ENCODE peak calls at places on chromosomes 16 and 17, in five cellular contexts. One of them, this sample, is unnamed.

GRCh38 chr16:66130296-66130910 is 236.1 kb upstream of the CDH5 start:
- DNase-seq in HCT116: no peak
- DNase-seq in neural progenitor cell: no peak
- DNase-seq in PC-3: peak
- DNase-seq in hepatocyte: no peak
- DNase-seq in this sample: no peak

GRCh38 chr17:45139533-45139920 is 4.0 kb downstream of the ACBD4 start:
- DNase-seq in HCT116: no peak
- DNase-seq in neural progenitor cell: no peak
- DNase-seq in PC-3: no peak
- DNase-seq in hepatocyte: no peak
- DNase-seq in this sample: no peak

GRCh38 chr17:61451538-61452300 is 503 bp upstream of the TBX4 start:
- DNase-seq in HCT116: no peak
- DNase-seq in neural progenitor cell: peak
- DNase-seq in PC-3: no peak
- DNase-seq in hepatocyte: no peak
- DNase-seq in this sample: no peak

GRCh38 chr16:67068212-67068753 is 39.3 kb downstream of the CBFB start:
- DNase-seq in HCT116: no peak
- DNase-seq in neural progenitor cell: no peak
- DNase-seq in PC-3: peak
- DNase-seq in hepatocyte: no peak
- DNase-seq in this sample: no peak

GRCh38 chr17:4953461-4953961 is 2.6 kb downstream of the ENO3 start:
- DNase-seq in HCT116: no peak
- DNase-seq in neural progenitor cell: no peak
- DNase-seq in PC-3: no peak
- DNase-seq in hepatocyte: no peak
- DNase-seq in this sample: no peak

GRCh38 chr17:82324566-82325285 is 7.3 kb upstream of the CD7 start:
- DNase-seq in HCT116: no peak
- DNase-seq in neural progenitor cell: no peak
- DNase-seq in PC-3: no peak
- DNase-seq in hepatocyte: no peak
- DNase-seq in this sample: no peak

GRCh38 chr17:77832180-77832560 is 126.3 kb upstream of the TNRC6C start:
- DNase-seq in HCT116: no peak
- DNase-seq in neural progenitor cell: no peak
- DNase-seq in PC-3: no peak
- DNase-seq in hepatocyte: no peak
- DNase-seq in this sample: no peak

GRCh38 chr17:60557805-60558204 is 31.8 kb upstream of the APPBP2 start:
- DNase-seq in HCT116: no peak
- DNase-seq in neural progenitor cell: no peak
- DNase-seq in PC-3: no peak
- DNase-seq in hepatocyte: no peak
- DNase-seq in this sample: peak

GRCh38 chr17:64259436-64259835 is 3.6 kb downstream of the TEX2 start:
- DNase-seq in HCT116: no peak
- DNase-seq in neural progenitor cell: no peak
- DNase-seq in PC-3: no peak
- DNase-seq in hepatocyte: no peak
- DNase-seq in this sample: no peak

GRCh38 chr17:41254861-41255260 is 323 bp upstream of the KRTAP9-9 start:
- DNase-seq in HCT116: no peak
- DNase-seq in neural progenitor cell: no peak
- DNase-seq in PC-3: no peak
- DNase-seq in hepatocyte: peak
- DNase-seq in this sample: no peak

GRCh38 chr17:77145635-77146632 is 5.2 kb downstream of the SEC14L1 start:
- DNase-seq in HCT116: no peak
- DNase-seq in neural progenitor cell: no peak
- DNase-seq in PC-3: peak
- DNase-seq in hepatocyte: peak
- DNase-seq in this sample: peak

GRCh38 chr17:42518755-42519545 is 17.1 kb upstream of the NAGLU start:
- DNase-seq in HCT116: no peak
- DNase-seq in neural progenitor cell: no peak
- DNase-seq in PC-3: no peak
- DNase-seq in hepatocyte: peak
- DNase-seq in this sample: no peak

GRCh38 chr17:66351053-66351452 is 48.6 kb downstream of the PRKCA start:
- DNase-seq in HCT116: no peak
- DNase-seq in neural progenitor cell: no peak
- DNase-seq in PC-3: peak
- DNase-seq in hepatocyte: no peak
- DNase-seq in this sample: no peak

GRCh38 chr17:40561871-40562611 is 3.2 kb downstream of the CCR7 start:
- DNase-seq in HCT116: no peak
- DNase-seq in neural progenitor cell: no peak
- DNase-seq in PC-3: no peak
- DNase-seq in hepatocyte: peak
- DNase-seq in this sample: peak

GRCh38 chr17:40563371-40564052 is 1.8 kb downstream of the CCR7 start:
- DNase-seq in HCT116: no peak
- DNase-seq in neural progenitor cell: no peak
- DNase-seq in PC-3: no peak
- DNase-seq in hepatocyte: no peak
- DNase-seq in this sample: no peak

GRCh38 chr17:66466933-66467367 is 164.5 kb downstream of the PRKCA start:
- DNase-seq in HCT116: peak
- DNase-seq in neural progenitor cell: no peak
- DNase-seq in PC-3: peak
- DNase-seq in hepatocyte: peak
- DNase-seq in this sample: no peak

GRCh38 chr16:51982715-51983680 is 563.9 kb downstream of the TOX3 start:
- DNase-seq in HCT116: peak
- DNase-seq in neural progenitor cell: peak
- DNase-seq in PC-3: peak
- DNase-seq in hepatocyte: peak
- DNase-seq in this sample: peak

GRCh38 chr16:85204242-85205010 is 92.2 kb upstream of the CIBAR2 start:
- DNase-seq in HCT116: no peak
- DNase-seq in neural progenitor cell: no peak
- DNase-seq in PC-3: no peak
- DNase-seq in hepatocyte: no peak
- DNase-seq in this sample: no peak

GRCh38 chr17:10837987-10838386 is at the start of gene PIRT:
- DNase-seq in HCT116: no peak
- DNase-seq in neural progenitor cell: no peak
- DNase-seq in PC-3: no peak
- DNase-seq in hepatocyte: no peak
- DNase-seq in this sample: no peak

GRCh38 chr17:81509048-81509686 is 3.4 kb downstream of the ACTG1 start:
- DNase-seq in HCT116: no peak
- DNase-seq in neural progenitor cell: no peak
- DNase-seq in PC-3: peak
- DNase-seq in hepatocyte: no peak
- DNase-seq in this sample: peak

GRCh38 chr17:32265192-32265895 is at the start of gene RHBDL3:
- DNase-seq in HCT116: no peak
- DNase-seq in neural progenitor cell: peak
- DNase-seq in PC-3: no peak
- DNase-seq in hepatocyte: no peak
- DNase-seq in this sample: no peak

GRCh38 chr17:38815576-38816193 is 9.4 kb downstream of the CWC25 start:
- DNase-seq in HCT116: no peak
- DNase-seq in neural progenitor cell: no peak
- DNase-seq in PC-3: peak
- DNase-seq in hepatocyte: no peak
- DNase-seq in this sample: no peak

GRCh38 chr17:76568771-76569170 is 16.9 kb downstream of the ST6GALNAC2 start:
- DNase-seq in HCT116: no peak
- DNase-seq in neural progenitor cell: no peak
- DNase-seq in PC-3: no peak
- DNase-seq in hepatocyte: no peak
- DNase-seq in this sample: no peak

GRCh38 chr17:38571833-38572274 is 33.9 kb downstream of the SRCIN1 start:
- DNase-seq in HCT116: no peak
- DNase-seq in neural progenitor cell: peak
- DNase-seq in PC-3: no peak
- DNase-seq in hepatocyte: no peak
- DNase-seq in this sample: no peak

GRCh38 chr17:76562734-76563148 is 22.9 kb downstream of the PRCD start:
- DNase-seq in HCT116: no peak
- DNase-seq in neural progenitor cell: no peak
- DNase-seq in PC-3: peak
- DNase-seq in hepatocyte: no peak
- DNase-seq in this sample: no peak

GRCh38 chr16:29779474-29779873 is 1.4 kb downstream of the ZG16 start:
- DNase-seq in HCT116: no peak
- DNase-seq in neural progenitor cell: no peak
- DNase-seq in PC-3: peak
- DNase-seq in hepatocyte: no peak
- DNase-seq in this sample: no peak

GRCh38 chr17:78293896-78294295 is 62.5 kb downstream of the TMEM235 start:
- DNase-seq in HCT116: no peak
- DNase-seq in neural progenitor cell: no peak
- DNase-seq in PC-3: no peak
- DNase-seq in hepatocyte: no peak
- DNase-seq in this sample: no peak

GRCh38 chr16:46926470-46927225 is 42.5 kb downstream of the GPT2 start:
- DNase-seq in HCT116: no peak
- DNase-seq in neural progenitor cell: no peak
- DNase-seq in PC-3: no peak
- DNase-seq in hepatocyte: no peak
- DNase-seq in this sample: no peak

GRCh38 chr16:667113-667779 is 686 bp upstream of the RHOT2 start:
- DNase-seq in HCT116: no peak
- DNase-seq in neural progenitor cell: no peak
- DNase-seq in PC-3: no peak
- DNase-seq in hepatocyte: no peak
- DNase-seq in this sample: no peak

GRCh38 chr17:66637491-66637890 is 197.4 kb upstream of the CACNG5 start:
- DNase-seq in HCT116: no peak
- DNase-seq in neural progenitor cell: no peak
- DNase-seq in PC-3: no peak
- DNase-seq in hepatocyte: no peak
- DNase-seq in this sample: no peak

GRCh38 chr16:35450648-35451047 is 1991.2 kb downstream of the TP53TG3F start:
- DNase-seq in HCT116: no peak
- DNase-seq in neural progenitor cell: no peak
- DNase-seq in PC-3: no peak
- DNase-seq in hepatocyte: no peak
- DNase-seq in this sample: no peak

GRCh38 chr17:60354223-60354622 is 37.7 kb downstream of the USP32 start:
- DNase-seq in HCT116: no peak
- DNase-seq in neural progenitor cell: no peak
- DNase-seq in PC-3: peak
- DNase-seq in hepatocyte: peak
- DNase-seq in this sample: no peak

GRCh38 chr16:287298-287811 is 4.4 kb downstream of the PDIA2 start:
- DNase-seq in HCT116: no peak
- DNase-seq in neural progenitor cell: no peak
- DNase-seq in PC-3: no peak
- DNase-seq in hepatocyte: no peak
- DNase-seq in this sample: peak

GRCh38 chr17:20281860-20282259 is 185.5 kb downstream of the LGALS9B start:
- DNase-seq in HCT116: no peak
- DNase-seq in neural progenitor cell: no peak
- DNase-seq in PC-3: no peak
- DNase-seq in hepatocyte: no peak
- DNase-seq in this sample: no peak
- TF ChIP-seq EZH2phosphoT487 in HCT116: no peak
- TF ChIP-seq EZH2phosphoT487 in neural progenitor cell: no peak
- TF ChIP-seq EZH2phosphoT487 in PC-3: no peak
- TF ChIP-seq EZH2phosphoT487 in hepatocyte: no peak
- TF ChIP-seq EZH2phosphoT487 in this sample: no peak

DNA sequence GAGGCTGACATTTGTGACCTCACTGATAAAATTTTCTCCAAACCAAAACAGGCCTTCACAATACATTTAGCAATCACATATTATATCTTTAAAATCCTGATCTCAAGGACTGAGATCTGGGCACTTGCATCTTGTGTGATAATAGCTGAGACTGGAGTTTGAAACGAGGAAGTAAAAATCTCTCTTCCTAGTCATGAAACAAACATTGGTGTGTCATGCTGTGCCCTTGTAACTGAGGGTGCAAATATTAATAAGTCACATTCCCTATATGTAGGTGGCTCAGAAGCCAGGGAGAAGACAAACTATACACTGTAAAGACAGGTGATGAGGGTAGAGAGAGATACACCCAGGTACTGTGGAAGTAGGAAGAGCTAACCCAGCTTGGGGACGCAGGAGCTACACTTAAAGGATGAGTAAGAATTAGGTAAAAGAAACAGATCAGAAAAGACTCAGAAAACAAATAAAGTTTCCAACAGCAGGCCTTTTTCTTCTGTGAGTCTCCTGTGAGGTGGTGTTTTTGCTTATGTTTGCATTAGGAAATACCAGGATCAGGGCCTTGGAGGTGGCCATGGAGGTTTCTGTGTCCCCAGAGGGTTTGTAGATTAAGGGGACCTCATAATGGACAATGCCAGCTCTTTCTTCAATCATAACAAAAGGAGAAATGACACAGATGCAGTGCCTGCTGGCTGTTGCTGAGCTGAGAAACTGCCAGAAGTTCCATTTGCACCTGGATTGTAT is 335.7 kb downstream of the GRIN2A start:
- DNase-seq in HCT116: no peak
- DNase-seq in neural progenitor cell: no peak
- DNase-seq in PC-3: peak
- DNase-seq in hepatocyte: no peak
- DNase-seq in this sample: no peak
- H3K27ac ChIP-seq in HCT116: no peak
- H3K27ac ChIP-seq in neural progenitor cell: no peak
- H3K27ac ChIP-seq in PC-3: peak
- H3K27ac ChIP-seq in hepatocyte: peak
- H3K27ac ChIP-seq in this sample: no peak

DNA sequence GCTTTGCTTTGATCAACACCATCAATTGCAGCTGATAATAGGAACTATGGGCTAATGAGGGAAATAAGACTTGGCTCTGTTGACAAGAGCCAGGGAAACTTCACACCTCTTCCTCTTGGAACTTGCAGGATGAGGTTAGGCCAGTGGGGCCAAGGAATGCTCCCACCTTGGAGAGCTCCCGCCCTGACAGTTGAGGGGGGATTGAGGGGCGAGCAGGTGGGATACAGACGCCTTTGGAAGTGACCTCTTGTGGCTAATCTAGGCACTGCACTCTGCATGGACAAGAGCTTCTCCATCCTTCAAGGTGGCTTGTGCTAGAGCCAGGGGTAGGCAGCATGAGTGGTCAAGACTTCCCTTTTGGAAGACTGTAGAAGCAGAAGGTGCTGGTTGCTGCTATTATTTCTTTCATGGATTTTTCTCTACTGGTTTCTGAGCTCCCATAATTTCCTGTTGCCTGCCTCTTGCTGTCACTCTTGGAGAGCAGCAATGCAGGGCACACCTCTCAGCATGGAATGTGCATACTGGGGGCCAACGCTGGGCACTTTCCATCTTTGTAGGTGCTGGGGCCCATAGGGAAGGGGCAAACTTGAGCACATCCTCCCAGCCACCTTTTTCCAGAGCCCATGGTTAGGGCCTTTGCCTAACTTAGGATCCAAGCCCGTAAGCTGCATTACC is 2.3 kb upstream of the PHF12 start:
- DNase-seq in HCT116: peak
- DNase-seq in neural progenitor cell: peak
- DNase-seq in PC-3: peak
- DNase-seq in hepatocyte: peak
- DNase-seq in this sample: peak
- TF ChIP-seq EZH2phosphoT487 in HCT116: no peak
- TF ChIP-seq EZH2phosphoT487 in neural progenitor cell: no peak
- TF ChIP-seq EZH2phosphoT487 in PC-3: no peak
- TF ChIP-seq EZH2phosphoT487 in hepatocyte: no peak
- TF ChIP-seq EZH2phosphoT487 in this sample: no peak

GRCh38 chr16:11686713-11687112 is 18.5 kb downstream of the SNN start:
- DNase-seq in HCT116: no peak
- DNase-seq in neural progenitor cell: no peak
- DNase-seq in PC-3: no peak
- DNase-seq in hepatocyte: no peak
- DNase-seq in this sample: peak
- H3K27ac ChIP-seq in HCT116: no peak
- H3K27ac ChIP-seq in neural progenitor cell: no peak
- H3K27ac ChIP-seq in PC-3: no peak
- H3K27ac ChIP-seq in hepatocyte: peak
- H3K27ac ChIP-seq in this sample: peak